ENCODE peak calls at places on chromosomes 6 and 20, in ten cellular contexts. One of them, this sample, is unnamed.

GRCh38 chr6:89952696-89953095 is 58.4 kb downstream of the GJA10 start:
- DNase-seq in nephron progenitor cell: no peak
- DNase-seq in fibroblast of pulmonary artery: peak
- DNase-seq in AG10803: peak
- DNase-seq in Caco-2: no peak
- DNase-seq in ovary: no peak
- DNase-seq in fibroblast of the aortic adventitia: no peak
- DNase-seq in keratinocyte: peak
- DNase-seq in hepatocyte: no peak
- DNase-seq in RWPE1: peak
- DNase-seq in this sample: no peak

GRCh38 chr6:114142256-114142655 is 171.3 kb upstream of the HDAC2 start:
- DNase-seq in keratinocyte: no peak
- DNase-seq in fibroblast of the aortic adventitia: no peak
- DNase-seq in RWPE1: peak
- DNase-seq in hepatocyte: no peak
- DNase-seq in nephron progenitor cell: no peak
- DNase-seq in fibroblast of pulmonary artery: no peak
- DNase-seq in ovary: no peak
- DNase-seq in Caco-2: no peak
- DNase-seq in AG10803: no peak
- DNase-seq in this sample: no peak

GRCh38 chr20:50744143-50744792 is 12.9 kb downstream of the PARD6B start:
- DNase-seq in nephron progenitor cell: peak
- DNase-seq in keratinocyte: no peak
- DNase-seq in RWPE1: peak
- DNase-seq in fibroblast of the aortic adventitia: peak
- DNase-seq in AG10803: peak
- DNase-seq in hepatocyte: peak
- DNase-seq in ovary: peak
- DNase-seq in fibroblast of pulmonary artery: peak
- DNase-seq in Caco-2: peak
- DNase-seq in this sample: peak

GRCh38 chr20:13671500-13672288 is 33.0 kb upstream of the TASP1 start:
- DNase-seq in RWPE1: peak
- DNase-seq in Caco-2: no peak
- DNase-seq in hepatocyte: no peak
- DNase-seq in nephron progenitor cell: no peak
- DNase-seq in fibroblast of pulmonary artery: peak
- DNase-seq in fibroblast of the aortic adventitia: peak
- DNase-seq in ovary: no peak
- DNase-seq in keratinocyte: no peak
- DNase-seq in AG10803: peak
- DNase-seq in this sample: no peak

GRCh38 chr6:122647765-122648164 is 37.6 kb downstream of the PKIB start:
- DNase-seq in Caco-2: no peak
- DNase-seq in hepatocyte: no peak
- DNase-seq in fibroblast of pulmonary artery: no peak
- DNase-seq in nephron progenitor cell: no peak
- DNase-seq in RWPE1: no peak
- DNase-seq in keratinocyte: peak
- DNase-seq in fibroblast of the aortic adventitia: no peak
- DNase-seq in AG10803: no peak
- DNase-seq in ovary: no peak
- DNase-seq in this sample: no peak

GRCh38 chr20:54123587-54124180 is 50.1 kb downstream of the CYP24A1 start:
- DNase-seq in RWPE1: peak
- DNase-seq in nephron progenitor cell: peak
- DNase-seq in AG10803: peak
- DNase-seq in hepatocyte: peak
- DNase-seq in fibroblast of pulmonary artery: peak
- DNase-seq in keratinocyte: peak
- DNase-seq in ovary: no peak
- DNase-seq in Caco-2: peak
- DNase-seq in fibroblast of the aortic adventitia: peak
- DNase-seq in this sample: peak

GRCh38 chr6:106380407-106380806 is 19.9 kb downstream of the CRYBG1 start:
- DNase-seq in keratinocyte: no peak
- DNase-seq in AG10803: no peak
- DNase-seq in fibroblast of pulmonary artery: no peak
- DNase-seq in Caco-2: no peak
- DNase-seq in RWPE1: no peak
- DNase-seq in hepatocyte: no peak
- DNase-seq in fibroblast of the aortic adventitia: peak
- DNase-seq in nephron progenitor cell: no peak
- DNase-seq in ovary: no peak
- DNase-seq in this sample: no peak

GRCh38 chr6:22886881-22887581 is 317.7 kb downstream of the HDGFL1 start:
- DNase-seq in ovary: no peak
- DNase-seq in hepatocyte: no peak
- DNase-seq in fibroblast of the aortic adventitia: peak
- DNase-seq in fibroblast of pulmonary artery: peak
- DNase-seq in Caco-2: peak
- DNase-seq in RWPE1: no peak
- DNase-seq in AG10803: peak
- DNase-seq in nephron progenitor cell: no peak
- DNase-seq in keratinocyte: no peak
- DNase-seq in this sample: no peak

GRCh38 chr20:56865055-56865454 is 235.9 kb downstream of the TFAP2C start:
- DNase-seq in AG10803: peak
- DNase-seq in fibroblast of the aortic adventitia: no peak
- DNase-seq in keratinocyte: no peak
- DNase-seq in hepatocyte: no peak
- DNase-seq in fibroblast of pulmonary artery: no peak
- DNase-seq in Caco-2: no peak
- DNase-seq in RWPE1: no peak
- DNase-seq in nephron progenitor cell: no peak
- DNase-seq in ovary: no peak
- DNase-seq in this sample: no peak

GRCh38 chr6:143579703-143580102 is 68.2 kb upstream of the FUCA2 start:
- DNase-seq in nephron progenitor cell: no peak
- DNase-seq in fibroblast of the aortic adventitia: peak
- DNase-seq in hepatocyte: no peak
- DNase-seq in AG10803: peak
- DNase-seq in fibroblast of pulmonary artery: peak
- DNase-seq in Caco-2: no peak
- DNase-seq in keratinocyte: peak
- DNase-seq in ovary: no peak
- DNase-seq in RWPE1: peak
- DNase-seq in this sample: no peak

GRCh38 chr6:18562726-18563125 is 175.6 kb downstream of the RNF144B start:
- DNase-seq in keratinocyte: no peak
- DNase-seq in hepatocyte: no peak
- DNase-seq in nephron progenitor cell: no peak
- DNase-seq in AG10803: no peak
- DNase-seq in fibroblast of pulmonary artery: no peak
- DNase-seq in ovary: no peak
- DNase-seq in RWPE1: no peak
- DNase-seq in fibroblast of the aortic adventitia: no peak
- DNase-seq in Caco-2: peak
- DNase-seq in this sample: no peak

GRCh38 chr6:166582258-166582657 is 4.2 kb downstream of the RAMACL start:
- DNase-seq in nephron progenitor cell: no peak
- DNase-seq in AG10803: peak
- DNase-seq in fibroblast of pulmonary artery: no peak
- DNase-seq in hepatocyte: no peak
- DNase-seq in fibroblast of the aortic adventitia: peak
- DNase-seq in RWPE1: no peak
- DNase-seq in ovary: no peak
- DNase-seq in Caco-2: no peak
- DNase-seq in keratinocyte: no peak
- DNase-seq in this sample: no peak

GRCh38 chr6:166584813-166585429 is 1.6 kb downstream of the RAMACL start:
- DNase-seq in fibroblast of pulmonary artery: no peak
- DNase-seq in AG10803: peak
- DNase-seq in hepatocyte: no peak
- DNase-seq in keratinocyte: no peak
- DNase-seq in Caco-2: no peak
- DNase-seq in RWPE1: no peak
- DNase-seq in nephron progenitor cell: no peak
- DNase-seq in ovary: no peak
- DNase-seq in fibroblast of the aortic adventitia: no peak
- DNase-seq in this sample: no peak

GRCh38 chr6:166584046-166584679 is 2.3 kb downstream of the RAMACL start:
- DNase-seq in AG10803: peak
- DNase-seq in ovary: no peak
- DNase-seq in fibroblast of the aortic adventitia: no peak
- DNase-seq in keratinocyte: no peak
- DNase-seq in fibroblast of pulmonary artery: no peak
- DNase-seq in nephron progenitor cell: no peak
- DNase-seq in RWPE1: no peak
- DNase-seq in hepatocyte: no peak
- DNase-seq in Caco-2: no peak
- DNase-seq in this sample: no peak

GRCh38 chr6:166581091-166581511 is 5.4 kb downstream of the RAMACL start:
- DNase-seq in hepatocyte: no peak
- DNase-seq in AG10803: no peak
- DNase-seq in nephron progenitor cell: no peak
- DNase-seq in RWPE1: no peak
- DNase-seq in keratinocyte: no peak
- DNase-seq in fibroblast of pulmonary artery: no peak
- DNase-seq in fibroblast of the aortic adventitia: no peak
- DNase-seq in Caco-2: no peak
- DNase-seq in ovary: no peak
- DNase-seq in this sample: no peak

DNA sequence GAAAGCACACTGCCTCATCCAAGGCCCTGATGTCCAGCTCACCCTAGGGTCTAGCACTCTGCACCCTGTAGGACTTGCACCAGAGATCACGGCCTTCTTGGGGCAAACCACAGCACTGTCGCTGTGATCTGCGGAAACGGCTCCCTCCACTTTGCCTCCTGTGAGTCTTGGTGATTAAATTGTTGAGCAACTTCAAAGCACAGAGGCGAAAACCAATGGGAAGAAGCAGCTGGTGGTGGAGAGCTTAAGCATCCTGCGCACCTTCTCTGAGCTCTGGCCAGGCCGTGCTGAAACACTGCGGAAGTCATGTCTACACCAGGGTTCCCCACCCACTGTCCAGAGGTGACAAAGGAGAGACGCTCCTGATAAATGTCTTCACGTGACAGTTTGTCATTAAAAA is 3.2 kb downstream of the RAMACL start:
- DNase-seq in ovary: no peak
- DNase-seq in keratinocyte: no peak
- DNase-seq in Caco-2: no peak
- DNase-seq in RWPE1: no peak
- DNase-seq in fibroblast of the aortic adventitia: no peak
- DNase-seq in fibroblast of pulmonary artery: no peak
- DNase-seq in hepatocyte: no peak
- DNase-seq in nephron progenitor cell: no peak
- DNase-seq in AG10803: no peak
- DNase-seq in this sample: no peak
- TF ChIP-seq CTCF in ovary: no peak
- TF ChIP-seq CTCF in keratinocyte: no peak
- TF ChIP-seq CTCF in Caco-2: no peak
- TF ChIP-seq CTCF in RWPE1: no peak
- TF ChIP-seq CTCF in fibroblast of the aortic adventitia: no peak
- TF ChIP-seq CTCF in fibroblast of pulmonary artery: no peak
- TF ChIP-seq CTCF in hepatocyte: no peak
- TF ChIP-seq CTCF in nephron progenitor cell: no peak
- TF ChIP-seq CTCF in AG10803: no peak
- TF ChIP-seq CTCF in this sample: no peak

GRCh38 chr6:95128439-95128838 is 448.9 kb upstream of the MANEA start:
- DNase-seq in hepatocyte: no peak
- DNase-seq in nephron progenitor cell: no peak
- DNase-seq in keratinocyte: no peak
- DNase-seq in AG10803: no peak
- DNase-seq in fibroblast of the aortic adventitia: no peak
- DNase-seq in ovary: no peak
- DNase-seq in RWPE1: no peak
- DNase-seq in Caco-2: no peak
- DNase-seq in fibroblast of pulmonary artery: no peak
- DNase-seq in this sample: no peak

GRCh38 chr6:95133578-95133977 is 443.8 kb upstream of the MANEA start:
- DNase-seq in AG10803: no peak
- DNase-seq in ovary: no peak
- DNase-seq in fibroblast of the aortic adventitia: peak
- DNase-seq in keratinocyte: no peak
- DNase-seq in Caco-2: peak
- DNase-seq in fibroblast of pulmonary artery: no peak
- DNase-seq in nephron progenitor cell: no peak
- DNase-seq in hepatocyte: peak
- DNase-seq in RWPE1: peak
- DNase-seq in this sample: peak
- TF ChIP-seq CTCF in AG10803: no peak
- TF ChIP-seq CTCF in ovary: no peak
- TF ChIP-seq CTCF in fibroblast of the aortic adventitia: peak
- TF ChIP-seq CTCF in keratinocyte: peak
- TF ChIP-seq CTCF in Caco-2: peak
- TF ChIP-seq CTCF in fibroblast of pulmonary artery: peak
- TF ChIP-seq CTCF in nephron progenitor cell: no peak
- TF ChIP-seq CTCF in hepatocyte: peak
- TF ChIP-seq CTCF in RWPE1: peak
- TF ChIP-seq CTCF in this sample: peak

GRCh38 chr6:130907687-130908086 is 80.5 kb downstream of the SMLR1 start:
- DNase-seq in fibroblast of pulmonary artery: no peak
- DNase-seq in keratinocyte: no peak
- DNase-seq in Caco-2: no peak
- DNase-seq in ovary: no peak
- DNase-seq in nephron progenitor cell: no peak
- DNase-seq in RWPE1: no peak
- DNase-seq in fibroblast of the aortic adventitia: no peak
- DNase-seq in AG10803: no peak
- DNase-seq in hepatocyte: no peak
- DNase-seq in this sample: no peak

GRCh38 chr6:130912451-130912850 is 85.2 kb downstream of the SMLR1 start:
- DNase-seq in ovary: no peak
- DNase-seq in nephron progenitor cell: no peak
- DNase-seq in RWPE1: no peak
- DNase-seq in AG10803: no peak
- DNase-seq in fibroblast of pulmonary artery: no peak
- DNase-seq in keratinocyte: no peak
- DNase-seq in fibroblast of the aortic adventitia: no peak
- DNase-seq in Caco-2: no peak
- DNase-seq in hepatocyte: no peak
- DNase-seq in this sample: no peak

GRCh38 chr6:130908188-130908587 is 81.0 kb downstream of the SMLR1 start:
- DNase-seq in nephron progenitor cell: no peak
- DNase-seq in fibroblast of the aortic adventitia: no peak
- DNase-seq in hepatocyte: no peak
- DNase-seq in fibroblast of pulmonary artery: no peak
- DNase-seq in RWPE1: no peak
- DNase-seq in Caco-2: no peak
- DNase-seq in AG10803: peak
- DNase-seq in ovary: no peak
- DNase-seq in keratinocyte: no peak
- DNase-seq in this sample: no peak

GRCh38 chr6:130913119-130913518 is 85.9 kb downstream of the SMLR1 start:
- DNase-seq in Caco-2: no peak
- DNase-seq in AG10803: no peak
- DNase-seq in RWPE1: no peak
- DNase-seq in fibroblast of pulmonary artery: no peak
- DNase-seq in hepatocyte: no peak
- DNase-seq in ovary: no peak
- DNase-seq in keratinocyte: no peak
- DNase-seq in nephron progenitor cell: no peak
- DNase-seq in fibroblast of the aortic adventitia: no peak
- DNase-seq in this sample: peak
- TF ChIP-seq CTCF in Caco-2: no peak
- TF ChIP-seq CTCF in AG10803: no peak
- TF ChIP-seq CTCF in RWPE1: no peak
- TF ChIP-seq CTCF in fibroblast of pulmonary artery: no peak
- TF ChIP-seq CTCF in hepatocyte: no peak
- TF ChIP-seq CTCF in ovary: no peak
- TF ChIP-seq CTCF in keratinocyte: no peak
- TF ChIP-seq CTCF in nephron progenitor cell: no peak
- TF ChIP-seq CTCF in fibroblast of the aortic adventitia: no peak
- TF ChIP-seq CTCF in this sample: no peak

GRCh38 chr6:158205220-158205944 is 37.2 kb downstream of the GTF2H5 start:
- DNase-seq in RWPE1: no peak
- DNase-seq in keratinocyte: no peak
- DNase-seq in hepatocyte: peak
- DNase-seq in fibroblast of the aortic adventitia: no peak
- DNase-seq in Caco-2: peak
- DNase-seq in nephron progenitor cell: no peak
- DNase-seq in fibroblast of pulmonary artery: no peak
- DNase-seq in ovary: no peak
- DNase-seq in AG10803: no peak
- DNase-seq in this sample: peak
- TF ChIP-seq CTCF in RWPE1: no peak
- TF ChIP-seq CTCF in keratinocyte: peak
- TF ChIP-seq CTCF in hepatocyte: peak
- TF ChIP-seq CTCF in fibroblast of the aortic adventitia: peak
- TF ChIP-seq CTCF in Caco-2: peak
- TF ChIP-seq CTCF in nephron progenitor cell: peak
- TF ChIP-seq CTCF in fibroblast of pulmonary artery: peak
- TF ChIP-seq CTCF in ovary: no peak
- TF ChIP-seq CTCF in AG10803: peak
- TF ChIP-seq CTCF in this sample: peak

This sample was measured in GM23338.